ENCODE peak calls at places on chromosome 9, in five cellular contexts. O, J, E, C and P are unnamed samples.

GRCh38 chr9:136728080-136728547 is 14.6 kb downstream of the LCN10 start:
- DNase-seq in O (peak; percentile 39), J (no peak), E (peak; percentile 94), C (peak; percentile 67), P (peak; percentile 60)

GRCh38 chr9:124291801-124292396 is 34.1 kb downstream of the NEK6 start:
- DNase-seq in O (peak; percentile 77), J (no peak), E (no peak), C (peak; percentile 32), P (no peak)

GRCh38 chr9:14439555-14439954 is 125.6 kb upstream of the NFIB start:
- DNase-seq in O (no peak), J (no peak), E (no peak), C (no peak), P (no peak)

GRCh38 chr9:134136117-134136996 is 475 bp downstream of the WDR5 start:
- DNase-seq in O (no peak), J (no peak), E (peak; percentile 66), C (no peak), P (no peak)

GRCh38 chr9:128528445-128529160 is 23.8 kb upstream of the SPTAN1 start:
- DNase-seq in O (no peak), J (no peak), E (no peak), C (no peak), P (no peak)

GRCh38 chr9:114525505-114525904 is 20.2 kb upstream of the WHRN start:
- DNase-seq in O (no peak), J (no peak), E (no peak), C (no peak), P (peak; percentile 15)

GRCh38 chr9:134007150-134007549 is 15.0 kb upstream of the VAV2 start:
- DNase-seq in O (no peak), J (no peak), E (no peak), C (no peak), P (no peak)

GRCh38 chr9:106927916-106928315 is 65.0 kb downstream of the ZNF462 start:
- DNase-seq in O (no peak), J (no peak), E (no peak), C (no peak), P (no peak)

GRCh38 chr9:31185831-31186230 is 1198.6 kb upstream of the ACO1 start:
- DNase-seq in O (no peak), J (no peak), E (no peak), C (no peak), P (no peak)

GRCh38 chr9:23769307-23769935 is 56.6 kb downstream of the ELAVL2 start:
- DNase-seq in O (no peak), J (no peak), E (no peak), C (no peak), P (no peak)

GRCh38 chr9:133524146-133524545 is 613 bp downstream of the MYMK start:
- DNase-seq in O (no peak), J (no peak), E (no peak), C (no peak), P (no peak)

GRCh38 chr9:96491079-96491879 is 41.3 kb downstream of the HABP4 start:
- DNase-seq in O (no peak), J (no peak), E (no peak), C (peak; percentile 99), P (peak; percentile 35)

GRCh38 chr9:84258371-84258770 is 82.2 kb downstream of the SLC28A3 start:
- DNase-seq in O (no peak), J (no peak), E (no peak), C (no peak), P (no peak)

GRCh38 chr9:74528207-74528606 is 31.1 kb downstream of the RORB start:
- DNase-seq in O (no peak), J (no peak), E (no peak), C (no peak), P (no peak)

GRCh38 chr9:18141681-18142080 is 332.3 kb upstream of the ADAMTSL1 start:
- DNase-seq in O (no peak), J (no peak), E (no peak), C (no peak), P (no peak)
- TF ChIP-seq ZNF274 in O (no peak), J (no peak), E (no peak), C (no peak), P (no peak)

DNA sequence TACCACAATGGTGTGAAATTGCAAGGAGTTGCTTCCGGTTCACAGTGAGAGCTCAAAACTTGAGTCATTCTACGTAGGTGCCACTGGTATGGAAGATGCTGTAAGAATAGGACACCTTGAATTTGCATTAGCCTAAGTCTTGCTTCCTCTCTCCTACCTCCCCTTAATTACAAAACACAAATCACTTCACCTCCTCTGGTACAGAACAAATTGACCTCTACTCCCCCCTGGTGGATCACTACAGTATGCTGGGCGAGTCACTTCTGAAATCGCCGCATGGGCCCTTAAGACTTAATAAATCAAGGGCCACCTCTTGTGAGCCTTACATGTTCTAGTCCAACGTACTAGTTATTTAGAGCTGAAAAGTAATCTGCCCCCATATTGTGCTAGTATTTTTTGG is 145.3 kb upstream of the SMARCA2 start:
- DNase-seq in O (no peak), J (peak; percentile 49), E (peak; percentile 13), C (peak; percentile 18), P (peak; percentile 7)
- TF ChIP-seq CTCF in O (peak; percentile 53), J (peak; percentile 42), E (peak; percentile 38), C (peak; percentile 56), P (peak; percentile 24)

GRCh38 chr9:98324801-98325200 is 69.4 kb upstream of the TBC1D2 start:
- DNase-seq in O (no peak), J (no peak), E (no peak), C (no peak), P (no peak)

GRCh38 chr9:98326402-98327248 is 71.2 kb upstream of the TBC1D2 start:
- DNase-seq in O (no peak), J (no peak), E (peak; percentile 71), C (no peak), P (no peak)

GRCh38 chr9:98321269-98321668 is 65.8 kb upstream of the TBC1D2 start:
- DNase-seq in O (no peak), J (no peak), E (no peak), C (no peak), P (no peak)

GRCh38 chr9:98323831-98324135 is 68.3 kb upstream of the TBC1D2 start:
- DNase-seq in O (no peak), J (no peak), E (no peak), C (no peak), P (no peak)

GRCh38 chr9:98323051-98323830 is 67.8 kb upstream of the TBC1D2 start:
- DNase-seq in O (no peak), J (no peak), E (no peak), C (no peak), P (no peak)
- TF ChIP-seq ZNF274 in O (no peak), J (no peak), E (no peak), C (no peak), P (no peak)

DNA sequence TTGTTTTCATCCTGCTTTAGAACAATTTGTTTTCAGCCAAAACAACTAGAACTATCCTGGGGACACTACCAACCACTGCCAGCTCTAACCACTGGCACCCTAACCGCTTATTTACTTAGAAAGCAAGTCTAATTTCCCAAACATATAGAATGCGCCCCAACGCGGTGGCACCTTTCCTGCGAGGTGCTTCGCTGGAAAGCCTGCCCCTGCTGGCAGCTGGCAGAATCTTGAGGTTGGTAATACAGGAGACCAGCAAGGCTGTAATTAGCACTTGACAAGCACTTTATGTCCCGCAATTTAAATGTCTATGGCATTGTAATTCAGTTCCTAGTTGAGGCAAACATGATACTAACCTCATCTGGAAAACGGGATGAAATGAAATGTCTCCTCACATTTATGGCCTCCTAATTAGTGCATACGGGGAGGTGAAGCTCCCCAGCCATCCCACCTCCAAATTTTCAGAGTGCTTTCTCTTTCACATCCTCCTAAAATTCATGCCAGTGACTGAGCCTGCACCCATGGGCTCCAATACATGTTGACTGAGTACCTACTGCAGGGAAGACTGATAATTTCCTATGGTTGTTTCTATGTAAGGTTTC is 30.4 kb downstream of the GABBR2 start:
- DNase-seq in O (no peak), J (peak; percentile 46), E (no peak), C (no peak), P (peak; percentile 26)
- TF ChIP-seq CTCF in O (peak; percentile 47), J (peak; percentile 85), E (peak; percentile 60), C (peak; percentile 33), P (peak; percentile 86)

GRCh38 chr9:104992696-104993095 is 64.7 kb upstream of the ABCA1 start:
- DNase-seq in O (no peak), J (no peak), E (no peak), C (peak; percentile 61), P (no peak)

GRCh38 chr9:104987743-104988142 is 59.8 kb upstream of the ABCA1 start:
- DNase-seq in O (no peak), J (no peak), E (no peak), C (no peak), P (no peak)

GRCh38 chr9:104988539-104988938 is 60.6 kb upstream of the ABCA1 start:
- DNase-seq in O (no peak), J (no peak), E (no peak), C (no peak), P (no peak)

GRCh38 chr9:104993291-104993963 is 65.5 kb upstream of the ABCA1 start:
- DNase-seq in O (no peak), J (peak; percentile 93), E (no peak), C (peak; percentile 63), P (no peak)

DNA sequence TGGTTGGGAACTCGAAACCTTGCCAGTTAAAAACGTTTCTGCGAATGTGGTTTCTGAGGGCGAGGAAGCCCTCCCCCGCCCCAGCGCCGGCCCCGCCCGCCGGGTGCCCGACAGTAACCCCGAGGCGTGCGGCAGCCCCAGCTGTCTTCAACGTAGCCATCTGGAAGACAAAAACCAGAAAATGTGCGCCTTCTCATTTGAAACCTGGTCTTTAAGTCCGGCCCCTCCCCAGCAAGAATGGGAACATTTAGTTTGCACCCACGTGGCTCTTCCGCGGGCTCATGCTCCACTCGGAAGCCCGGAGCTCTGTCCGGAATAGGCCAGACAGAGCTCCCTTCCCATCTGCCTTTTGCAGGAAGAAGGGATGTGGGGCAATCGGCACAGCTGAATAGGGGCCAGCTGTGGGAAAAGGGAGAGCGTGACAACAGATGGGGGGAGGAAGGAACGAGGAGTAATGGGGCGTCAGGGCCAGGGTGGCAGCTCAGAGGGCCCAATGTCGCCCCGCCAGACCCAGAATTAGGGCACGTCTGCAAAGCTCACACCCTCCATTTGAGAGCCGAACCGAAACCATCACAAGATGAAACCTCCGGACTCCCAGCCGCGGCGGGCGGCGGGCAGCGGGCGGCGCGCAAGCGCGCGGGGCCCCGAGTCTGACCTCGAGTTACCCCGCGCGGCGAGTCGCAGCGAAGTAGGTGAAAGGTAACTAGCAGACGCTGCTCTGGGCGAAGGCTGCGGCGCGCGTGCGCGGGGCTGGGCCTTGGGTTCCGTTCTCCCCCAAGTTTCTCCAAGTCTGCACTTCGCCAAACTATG is 63.4 kb upstream of the ABCA1 start:
- DNase-seq in O (peak; percentile 42), J (no peak), E (peak; percentile 67), C (peak; percentile 61), P (peak; percentile 28)
- TF ChIP-seq ZNF274 in O (no peak), J (no peak), E (no peak), C (no peak), P (no peak)

DNA sequence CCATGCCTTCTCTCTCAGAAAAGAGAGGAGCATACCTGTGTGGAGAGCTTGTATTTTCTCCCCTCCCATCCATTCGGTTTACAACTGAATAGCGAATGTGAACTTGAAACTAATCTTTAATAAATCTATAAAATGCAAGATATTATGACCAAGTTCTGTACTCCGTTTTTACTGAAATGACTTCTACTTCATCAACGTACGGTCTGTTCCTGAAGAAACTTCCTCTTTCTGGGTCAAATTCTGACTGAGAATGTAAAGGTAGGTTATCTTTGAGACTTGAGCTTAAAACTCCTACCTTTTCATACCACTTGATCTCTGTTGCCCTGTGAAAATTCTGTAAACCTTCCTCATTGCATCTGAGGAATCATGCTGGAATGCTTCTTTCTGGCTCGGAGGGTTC is 4.2 kb upstream of the CTNNAL1 start:
- DNase-seq in O (no peak), J (no peak), E (no peak), C (no peak), P (no peak)
- TF ChIP-seq CTCF in O (no peak), J (no peak), E (no peak), C (no peak), P (no peak)